ENCODE peak calls at places on chromosomes 7 and 10, in nine cellular contexts. One of them, this sample, is unnamed. For H3K27me3, the result is how much of the 10 kb centered on the place peaks cover.

GRCh38 chr10:1589257-1589656 is 148.1 kb downstream of the ADARB2 start:
- DNase-seq in left ventricle myocardium inferior: no peak
- DNase-seq in psoas muscle: no peak
- DNase-seq in K562: no peak
- DNase-seq in transverse colon: no peak
- DNase-seq in Panc1: no peak
- DNase-seq in GM23338: no peak
- DNase-seq in neural progenitor cell: no peak
- DNase-seq in fibroblast of lung: no peak
- DNase-seq in this sample: no peak

GRCh38 chr7:137903382-137904169 is 56.8 kb upstream of the DGKI start:
- DNase-seq in left ventricle myocardium inferior: no peak
- DNase-seq in psoas muscle: no peak
- DNase-seq in K562: peak
- DNase-seq in transverse colon: peak
- DNase-seq in Panc1: peak
- DNase-seq in GM23338: peak
- DNase-seq in neural progenitor cell: peak
- DNase-seq in fibroblast of lung: peak
- DNase-seq in this sample: peak

GRCh38 chr7:148856035-148856881 is 27.8 kb downstream of the EZH2 start:
- DNase-seq in left ventricle myocardium inferior: no peak
- DNase-seq in psoas muscle: no peak
- DNase-seq in K562: peak
- DNase-seq in transverse colon: peak
- DNase-seq in Panc1: peak
- DNase-seq in GM23338: peak
- DNase-seq in neural progenitor cell: peak
- DNase-seq in fibroblast of lung: no peak
- DNase-seq in this sample: peak

GRCh38 chr10:49140306-49141175 is 6.7 kb upstream of the FAM170B start:
- DNase-seq in left ventricle myocardium inferior: no peak
- DNase-seq in psoas muscle: no peak
- DNase-seq in K562: no peak
- DNase-seq in transverse colon: no peak
- DNase-seq in Panc1: no peak
- DNase-seq in GM23338: no peak
- DNase-seq in neural progenitor cell: no peak
- DNase-seq in fibroblast of lung: no peak
- DNase-seq in this sample: no peak

GRCh38 chr7:80133361-80134104 is 1.1 kb upstream of the GNAI1 start:
- DNase-seq in left ventricle myocardium inferior: no peak
- DNase-seq in psoas muscle: no peak
- DNase-seq in K562: no peak
- DNase-seq in transverse colon: peak
- DNase-seq in Panc1: no peak
- DNase-seq in GM23338: peak
- DNase-seq in neural progenitor cell: peak
- DNase-seq in fibroblast of lung: peak
- DNase-seq in this sample: no peak

GRCh38 chr10:83917519-83918506 is 221.5 kb upstream of the GHITM start:
- DNase-seq in left ventricle myocardium inferior: peak
- DNase-seq in psoas muscle: peak
- DNase-seq in K562: no peak
- DNase-seq in transverse colon: peak
- DNase-seq in Panc1: no peak
- DNase-seq in GM23338: peak
- DNase-seq in neural progenitor cell: peak
- DNase-seq in fibroblast of lung: no peak
- DNase-seq in this sample: no peak

GRCh38 chr7:36971515-36972139 is 247.3 kb upstream of the AOAH start:
- DNase-seq in left ventricle myocardium inferior: no peak
- DNase-seq in psoas muscle: no peak
- DNase-seq in K562: no peak
- DNase-seq in transverse colon: no peak
- DNase-seq in Panc1: no peak
- DNase-seq in GM23338: no peak
- DNase-seq in neural progenitor cell: peak
- DNase-seq in fibroblast of lung: no peak
- DNase-seq in this sample: no peak

GRCh38 chr10:1256139-1256720 is 200.0 kb downstream of the WDR37 start:
- DNase-seq in left ventricle myocardium inferior: no peak
- DNase-seq in psoas muscle: no peak
- DNase-seq in K562: no peak
- DNase-seq in transverse colon: no peak
- DNase-seq in Panc1: no peak
- DNase-seq in GM23338: no peak
- DNase-seq in neural progenitor cell: no peak
- DNase-seq in fibroblast of lung: no peak
- DNase-seq in this sample: no peak

GRCh38 chr7:46290374-46291061 is 369.4 kb upstream of the IGFBP3 start:
- DNase-seq in left ventricle myocardium inferior: no peak
- DNase-seq in psoas muscle: no peak
- DNase-seq in K562: no peak
- DNase-seq in transverse colon: no peak
- DNase-seq in Panc1: no peak
- DNase-seq in GM23338: no peak
- DNase-seq in neural progenitor cell: no peak
- DNase-seq in fibroblast of lung: no peak
- DNase-seq in this sample: no peak

GRCh38 chr7:46286957-46287356 is 365.9 kb upstream of the IGFBP3 start:
- DNase-seq in left ventricle myocardium inferior: no peak
- DNase-seq in psoas muscle: no peak
- DNase-seq in K562: no peak
- DNase-seq in transverse colon: no peak
- DNase-seq in Panc1: no peak
- DNase-seq in GM23338: no peak
- DNase-seq in neural progenitor cell: no peak
- DNase-seq in fibroblast of lung: no peak
- DNase-seq in this sample: no peak

GRCh38 chr7:46288010-46288409 is 366.9 kb upstream of the IGFBP3 start:
- DNase-seq in left ventricle myocardium inferior: no peak
- DNase-seq in psoas muscle: no peak
- DNase-seq in K562: no peak
- DNase-seq in transverse colon: no peak
- DNase-seq in Panc1: no peak
- DNase-seq in GM23338: no peak
- DNase-seq in neural progenitor cell: no peak
- DNase-seq in fibroblast of lung: no peak
- DNase-seq in this sample: no peak

GRCh38 chr7:46291064-46291463 is 370.0 kb upstream of the IGFBP3 start:
- DNase-seq in left ventricle myocardium inferior: no peak
- DNase-seq in psoas muscle: no peak
- DNase-seq in K562: no peak
- DNase-seq in transverse colon: no peak
- DNase-seq in Panc1: no peak
- DNase-seq in GM23338: no peak
- DNase-seq in neural progenitor cell: no peak
- DNase-seq in fibroblast of lung: peak
- DNase-seq in this sample: no peak

GRCh38 chr7:46291601-46292150 is 370.6 kb upstream of the IGFBP3 start:
- DNase-seq in left ventricle myocardium inferior: no peak
- DNase-seq in psoas muscle: no peak
- DNase-seq in K562: no peak
- DNase-seq in transverse colon: no peak
- DNase-seq in Panc1: no peak
- DNase-seq in GM23338: no peak
- DNase-seq in neural progenitor cell: no peak
- DNase-seq in fibroblast of lung: peak
- DNase-seq in this sample: no peak
- H3K27ac ChIP-seq in left ventricle myocardium inferior: peak
- H3K27ac ChIP-seq in psoas muscle: no peak
- H3K27ac ChIP-seq in K562: no peak
- H3K27ac ChIP-seq in transverse colon: no peak
- H3K27ac ChIP-seq in Panc1: no peak
- H3K27ac ChIP-seq in GM23338: no peak
- H3K27ac ChIP-seq in neural progenitor cell: no peak
- H3K27ac ChIP-seq in fibroblast of lung: peak
- H3K27ac ChIP-seq in this sample: no peak

GRCh38 chr7:155401884-155402283 is 56.0 kb upstream of the EN2 start:
- DNase-seq in left ventricle myocardium inferior: no peak
- DNase-seq in psoas muscle: no peak
- DNase-seq in K562: no peak
- DNase-seq in transverse colon: no peak
- DNase-seq in Panc1: no peak
- DNase-seq in GM23338: no peak
- DNase-seq in neural progenitor cell: no peak
- DNase-seq in fibroblast of lung: no peak
- DNase-seq in this sample: no peak

GRCh38 chr7:155407799-155408198 is 50.1 kb upstream of the EN2 start:
- DNase-seq in left ventricle myocardium inferior: no peak
- DNase-seq in psoas muscle: no peak
- DNase-seq in K562: no peak
- DNase-seq in transverse colon: no peak
- DNase-seq in Panc1: no peak
- DNase-seq in GM23338: no peak
- DNase-seq in neural progenitor cell: no peak
- DNase-seq in fibroblast of lung: no peak
- DNase-seq in this sample: no peak

GRCh38 chr7:155405399-155406318 is 52.3 kb upstream of the EN2 start:
- DNase-seq in left ventricle myocardium inferior: no peak
- DNase-seq in psoas muscle: peak
- DNase-seq in K562: peak
- DNase-seq in transverse colon: no peak
- DNase-seq in Panc1: no peak
- DNase-seq in GM23338: peak
- DNase-seq in neural progenitor cell: peak
- DNase-seq in fibroblast of lung: no peak
- DNase-seq in this sample: no peak

GRCh38 chr7:155402941-155403340 is 55.0 kb upstream of the EN2 start:
- DNase-seq in left ventricle myocardium inferior: no peak
- DNase-seq in psoas muscle: no peak
- DNase-seq in K562: no peak
- DNase-seq in transverse colon: no peak
- DNase-seq in Panc1: no peak
- DNase-seq in GM23338: no peak
- DNase-seq in neural progenitor cell: no peak
- DNase-seq in fibroblast of lung: no peak
- DNase-seq in this sample: no peak

DNA sequence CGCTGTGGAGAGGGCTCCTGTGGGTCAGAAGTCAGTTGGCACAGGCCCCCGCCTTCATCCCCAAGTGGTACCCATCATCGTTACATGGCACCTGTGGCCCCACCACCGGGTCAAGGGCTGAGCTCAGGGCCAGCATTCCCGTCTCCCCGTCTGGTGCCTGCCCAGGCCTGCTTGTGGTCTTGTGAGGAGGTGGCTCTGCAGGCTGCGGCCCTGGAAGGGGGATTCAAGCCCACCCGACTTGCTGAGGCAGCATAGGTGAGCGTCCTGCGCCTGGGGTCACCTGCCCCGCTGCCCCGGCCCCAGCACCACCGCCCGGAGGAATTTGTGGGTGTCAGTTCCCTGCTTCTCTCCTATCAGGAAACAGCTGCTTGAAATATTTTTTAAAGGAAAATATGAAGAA is 53.0 kb upstream of the EN2 start:
- DNase-seq in left ventricle myocardium inferior: no peak
- DNase-seq in psoas muscle: peak
- DNase-seq in K562: no peak
- DNase-seq in transverse colon: no peak
- DNase-seq in Panc1: no peak
- DNase-seq in GM23338: no peak
- DNase-seq in neural progenitor cell: no peak
- DNase-seq in fibroblast of lung: no peak
- DNase-seq in this sample: no peak
- H3K27me3 ChIP-seq in left ventricle myocardium inferior: half or more
- H3K27me3 ChIP-seq in psoas muscle: under half
- H3K27me3 ChIP-seq in K562: under half
- H3K27me3 ChIP-seq in transverse colon: half or more
- H3K27me3 ChIP-seq in Panc1: under half
- H3K27me3 ChIP-seq in GM23338: under half
- H3K27me3 ChIP-seq in neural progenitor cell: half or more
- H3K27me3 ChIP-seq in fibroblast of lung: under half
- H3K27me3 ChIP-seq in this sample: under half

DNA sequence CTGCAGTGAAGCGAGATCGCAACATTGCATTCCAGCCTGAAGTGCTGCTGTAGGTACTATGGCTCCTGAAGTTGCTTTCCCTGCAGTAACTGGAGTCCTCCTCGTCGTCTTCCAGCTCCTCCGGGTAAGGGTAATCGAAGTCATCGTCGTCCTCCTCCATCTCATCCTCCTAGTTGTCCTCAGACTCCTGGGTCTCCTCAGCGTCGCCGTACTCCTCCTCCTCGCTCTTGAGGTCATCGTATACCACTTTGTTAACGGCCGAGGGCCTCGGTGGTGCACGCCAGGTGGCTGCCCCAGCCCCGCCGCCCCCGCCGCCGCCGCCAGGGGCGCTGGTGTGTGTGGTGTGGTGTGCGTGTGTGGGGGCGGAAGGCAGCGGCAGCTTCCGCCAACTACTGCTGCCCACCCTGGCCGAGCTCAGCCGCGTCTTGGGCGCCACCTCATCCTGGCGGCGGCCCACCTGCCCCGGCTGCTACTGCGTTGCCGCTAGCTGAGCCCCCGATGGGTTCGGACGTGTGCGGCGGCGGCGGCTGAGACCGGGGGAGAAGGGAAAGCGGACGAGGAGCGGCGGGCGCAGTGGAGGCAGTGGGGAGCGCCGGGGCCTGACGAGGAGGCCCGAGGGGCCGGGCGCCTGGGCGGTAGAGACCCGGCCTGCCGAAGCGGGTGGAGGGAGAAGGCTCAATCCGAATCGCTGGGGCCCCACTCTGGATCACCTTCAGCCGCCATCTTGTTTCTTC is 11.8 kb upstream of the ACBD5 start:
- DNase-seq in left ventricle myocardium inferior: peak
- DNase-seq in psoas muscle: peak
- DNase-seq in K562: peak
- DNase-seq in transverse colon: peak
- DNase-seq in Panc1: no peak
- DNase-seq in GM23338: peak
- DNase-seq in neural progenitor cell: peak
- DNase-seq in fibroblast of lung: peak
- DNase-seq in this sample: peak
- TF ChIP-seq CTCF in left ventricle myocardium inferior: peak
- TF ChIP-seq CTCF in psoas muscle: peak
- TF ChIP-seq CTCF in K562: peak
- TF ChIP-seq CTCF in transverse colon: peak
- TF ChIP-seq CTCF in Panc1: peak
- TF ChIP-seq CTCF in GM23338: peak
- TF ChIP-seq CTCF in neural progenitor cell: peak
- TF ChIP-seq CTCF in fibroblast of lung: no peak
- TF ChIP-seq CTCF in this sample: peak

GRCh38 chr7:2609001-2609411 is 22.8 kb upstream of the TTYH3 start:
- DNase-seq in left ventricle myocardium inferior: no peak
- DNase-seq in psoas muscle: no peak
- DNase-seq in K562: peak
- DNase-seq in transverse colon: no peak
- DNase-seq in Panc1: no peak
- DNase-seq in GM23338: peak
- DNase-seq in neural progenitor cell: peak
- DNase-seq in fibroblast of lung: no peak
- DNase-seq in this sample: peak

GRCh38 chr7:2610466-2610865 is 21.3 kb upstream of the TTYH3 start:
- DNase-seq in left ventricle myocardium inferior: no peak
- DNase-seq in psoas muscle: no peak
- DNase-seq in K562: no peak
- DNase-seq in transverse colon: no peak
- DNase-seq in Panc1: no peak
- DNase-seq in GM23338: no peak
- DNase-seq in neural progenitor cell: no peak
- DNase-seq in fibroblast of lung: no peak
- DNase-seq in this sample: no peak

GRCh38 chr7:2607122-2607912 is 24.5 kb upstream of the TTYH3 start:
- DNase-seq in left ventricle myocardium inferior: peak
- DNase-seq in psoas muscle: peak
- DNase-seq in K562: no peak
- DNase-seq in transverse colon: peak
- DNase-seq in Panc1: no peak
- DNase-seq in GM23338: no peak
- DNase-seq in neural progenitor cell: no peak
- DNase-seq in fibroblast of lung: no peak
- DNase-seq in this sample: no peak

GRCh38 chr7:2606539-2606936 is 25.2 kb upstream of the TTYH3 start:
- DNase-seq in left ventricle myocardium inferior: peak
- DNase-seq in psoas muscle: no peak
- DNase-seq in K562: no peak
- DNase-seq in transverse colon: no peak
- DNase-seq in Panc1: no peak
- DNase-seq in GM23338: no peak
- DNase-seq in neural progenitor cell: no peak
- DNase-seq in fibroblast of lung: no peak
- DNase-seq in this sample: no peak

GRCh38 chr7:2607913-2608899 is 23.6 kb upstream of the TTYH3 start:
- DNase-seq in left ventricle myocardium inferior: no peak
- DNase-seq in psoas muscle: no peak
- DNase-seq in K562: no peak
- DNase-seq in transverse colon: no peak
- DNase-seq in Panc1: no peak
- DNase-seq in GM23338: no peak
- DNase-seq in neural progenitor cell: no peak
- DNase-seq in fibroblast of lung: no peak
- DNase-seq in this sample: no peak
- H3K27ac ChIP-seq in left ventricle myocardium inferior: peak
- H3K27ac ChIP-seq in psoas muscle: peak
- H3K27ac ChIP-seq in K562: no peak
- H3K27ac ChIP-seq in transverse colon: peak
- H3K27ac ChIP-seq in Panc1: no peak
- H3K27ac ChIP-seq in GM23338: no peak
- H3K27ac ChIP-seq in neural progenitor cell: no peak
- H3K27ac ChIP-seq in fibroblast of lung: no peak
- H3K27ac ChIP-seq in this sample: no peak